ENCODE peak calls at places on chromosomes 7 and 10, in seven cellular contexts. One of them, this sample, is unnamed.

GRCh38 chr10:87505366-87506113 is 847 bp downstream of the MINPP1 start:
- DNase-seq in A172: peak
- DNase-seq in WERI-Rb-1: peak
- DNase-seq in EL: peak
- DNase-seq in CD4-positive, alpha-beta memory T cell: peak
- DNase-seq in DMS153: peak
- DNase-seq in activated T-cell treated with anti-CD3 and anti-CD28 coated beads for 24 hours: peak
- DNase-seq in this sample: peak

GRCh38 chr10:132994371-132994796 is 52.0 kb upstream of the CFAP46 start:
- DNase-seq in EL: no peak
- DNase-seq in CD4-positive, alpha-beta memory T cell: no peak
- DNase-seq in activated T-cell treated with anti-CD3 and anti-CD28 coated beads for 24 hours: no peak
- DNase-seq in DMS153: no peak
- DNase-seq in WERI-Rb-1: no peak
- DNase-seq in A172: no peak
- DNase-seq in this sample: no peak

GRCh38 chr7:67551027-67551426 is 554.4 kb downstream of the TYW1 start:
- DNase-seq in EL: no peak
- DNase-seq in A172: no peak
- DNase-seq in activated T-cell treated with anti-CD3 and anti-CD28 coated beads for 24 hours: no peak
- DNase-seq in WERI-Rb-1: no peak
- DNase-seq in CD4-positive, alpha-beta memory T cell: no peak
- DNase-seq in DMS153: peak
- DNase-seq in this sample: no peak

GRCh38 chr7:45685619-45686240 is 111.6 kb downstream of the ADCY1 start:
- DNase-seq in activated T-cell treated with anti-CD3 and anti-CD28 coated beads for 24 hours: no peak
- DNase-seq in DMS153: no peak
- DNase-seq in CD4-positive, alpha-beta memory T cell: no peak
- DNase-seq in WERI-Rb-1: no peak
- DNase-seq in EL: no peak
- DNase-seq in A172: no peak
- DNase-seq in this sample: no peak

GRCh38 chr7:40604601-40605438 is 470.0 kb downstream of the SUGCT start:
- DNase-seq in DMS153: no peak
- DNase-seq in A172: peak
- DNase-seq in activated T-cell treated with anti-CD3 and anti-CD28 coated beads for 24 hours: no peak
- DNase-seq in CD4-positive, alpha-beta memory T cell: no peak
- DNase-seq in WERI-Rb-1: peak
- DNase-seq in EL: peak
- DNase-seq in this sample: no peak

GRCh38 chr7:128846781-128847444 is 15.7 kb upstream of the ATP6V1F start:
- DNase-seq in EL: no peak
- DNase-seq in DMS153: no peak
- DNase-seq in WERI-Rb-1: no peak
- DNase-seq in CD4-positive, alpha-beta memory T cell: no peak
- DNase-seq in A172: no peak
- DNase-seq in activated T-cell treated with anti-CD3 and anti-CD28 coated beads for 24 hours: no peak
- DNase-seq in this sample: no peak

GRCh38 chr10:110016037-110016436 is 8.3 kb downstream of the ADD3 start:
- DNase-seq in EL: no peak
- DNase-seq in CD4-positive, alpha-beta memory T cell: no peak
- DNase-seq in DMS153: no peak
- DNase-seq in A172: peak
- DNase-seq in WERI-Rb-1: no peak
- DNase-seq in activated T-cell treated with anti-CD3 and anti-CD28 coated beads for 24 hours: no peak
- DNase-seq in this sample: peak

GRCh38 chr10:49171326-49172140 is 16.7 kb downstream of the TMEM273 start:
- DNase-seq in DMS153: no peak
- DNase-seq in activated T-cell treated with anti-CD3 and anti-CD28 coated beads for 24 hours: no peak
- DNase-seq in A172: no peak
- DNase-seq in EL: no peak
- DNase-seq in WERI-Rb-1: no peak
- DNase-seq in CD4-positive, alpha-beta memory T cell: no peak
- DNase-seq in this sample: no peak

GRCh38 chr10:89525556-89525955 is 9.8 kb downstream of the SLC16A12 start:
- DNase-seq in A172: no peak
- DNase-seq in activated T-cell treated with anti-CD3 and anti-CD28 coated beads for 24 hours: no peak
- DNase-seq in WERI-Rb-1: no peak
- DNase-seq in CD4-positive, alpha-beta memory T cell: no peak
- DNase-seq in EL: no peak
- DNase-seq in DMS153: peak
- DNase-seq in this sample: no peak

GRCh38 chr7:21314954-21315353 is 112.9 kb upstream of the SP4 start:
- DNase-seq in CD4-positive, alpha-beta memory T cell: no peak
- DNase-seq in EL: no peak
- DNase-seq in WERI-Rb-1: no peak
- DNase-seq in activated T-cell treated with anti-CD3 and anti-CD28 coated beads for 24 hours: no peak
- DNase-seq in DMS153: no peak
- DNase-seq in A172: no peak
- DNase-seq in this sample: peak

GRCh38 chr10:1360011-1360580 is 303.9 kb downstream of the WDR37 start:
- DNase-seq in A172: no peak
- DNase-seq in activated T-cell treated with anti-CD3 and anti-CD28 coated beads for 24 hours: no peak
- DNase-seq in EL: no peak
- DNase-seq in CD4-positive, alpha-beta memory T cell: no peak
- DNase-seq in WERI-Rb-1: no peak
- DNase-seq in DMS153: no peak
- DNase-seq in this sample: no peak

GRCh38 chr7:4169505-4169904 is 512.6 kb upstream of the FOXK1 start:
- DNase-seq in WERI-Rb-1: no peak
- DNase-seq in CD4-positive, alpha-beta memory T cell: no peak
- DNase-seq in EL: no peak
- DNase-seq in activated T-cell treated with anti-CD3 and anti-CD28 coated beads for 24 hours: no peak
- DNase-seq in A172: peak
- DNase-seq in DMS153: no peak
- DNase-seq in this sample: peak

GRCh38 chr10:119517235-119518141 is 25.0 kb downstream of the RGS10 start:
- DNase-seq in A172: peak
- DNase-seq in EL: peak
- DNase-seq in DMS153: no peak
- DNase-seq in activated T-cell treated with anti-CD3 and anti-CD28 coated beads for 24 hours: peak
- DNase-seq in WERI-Rb-1: no peak
- DNase-seq in CD4-positive, alpha-beta memory T cell: peak
- DNase-seq in this sample: peak

GRCh38 chr7:103123529-103123928 is 25.4 kb downstream of the NAPEPLD start:
- DNase-seq in EL: no peak
- DNase-seq in CD4-positive, alpha-beta memory T cell: no peak
- DNase-seq in activated T-cell treated with anti-CD3 and anti-CD28 coated beads for 24 hours: no peak
- DNase-seq in DMS153: no peak
- DNase-seq in WERI-Rb-1: no peak
- DNase-seq in A172: no peak
- DNase-seq in this sample: no peak

GRCh38 chr10:129932996-129933395 is 31.1 kb downstream of the EBF3 start:
- DNase-seq in WERI-Rb-1: no peak
- DNase-seq in A172: no peak
- DNase-seq in CD4-positive, alpha-beta memory T cell: no peak
- DNase-seq in DMS153: no peak
- DNase-seq in EL: no peak
- DNase-seq in activated T-cell treated with anti-CD3 and anti-CD28 coated beads for 24 hours: no peak
- DNase-seq in this sample: no peak

GRCh38 chr10:133357293-133358151 is at the start of gene FUOM:
- DNase-seq in CD4-positive, alpha-beta memory T cell: peak
- DNase-seq in EL: peak
- DNase-seq in activated T-cell treated with anti-CD3 and anti-CD28 coated beads for 24 hours: peak
- DNase-seq in A172: no peak
- DNase-seq in DMS153: no peak
- DNase-seq in WERI-Rb-1: no peak
- DNase-seq in this sample: peak

GRCh38 chr7:139231513-139232376 is 708 bp downstream of the UBN2 start:
- DNase-seq in CD4-positive, alpha-beta memory T cell: peak
- DNase-seq in WERI-Rb-1: peak
- DNase-seq in DMS153: no peak
- DNase-seq in A172: peak
- DNase-seq in activated T-cell treated with anti-CD3 and anti-CD28 coated beads for 24 hours: peak
- DNase-seq in EL: peak
- DNase-seq in this sample: peak

GRCh38 chr7:50664461-50664922 is 99.3 kb upstream of the DDC start:
- DNase-seq in DMS153: no peak
- DNase-seq in EL: peak
- DNase-seq in A172: peak
- DNase-seq in activated T-cell treated with anti-CD3 and anti-CD28 coated beads for 24 hours: no peak
- DNase-seq in CD4-positive, alpha-beta memory T cell: no peak
- DNase-seq in WERI-Rb-1: no peak
- DNase-seq in this sample: peak

GRCh38 chr7:27897441-27897847 is 157.5 kb downstream of the TAX1BP1 start:
- DNase-seq in CD4-positive, alpha-beta memory T cell: no peak
- DNase-seq in A172: no peak
- DNase-seq in EL: no peak
- DNase-seq in WERI-Rb-1: no peak
- DNase-seq in DMS153: peak
- DNase-seq in activated T-cell treated with anti-CD3 and anti-CD28 coated beads for 24 hours: no peak
- DNase-seq in this sample: no peak

GRCh38 chr7:133853706-133854276 is 273.3 kb upstream of the LRGUK start:
- DNase-seq in CD4-positive, alpha-beta memory T cell: no peak
- DNase-seq in WERI-Rb-1: peak
- DNase-seq in EL: peak
- DNase-seq in activated T-cell treated with anti-CD3 and anti-CD28 coated beads for 24 hours: no peak
- DNase-seq in DMS153: peak
- DNase-seq in A172: peak
- DNase-seq in this sample: peak

GRCh38 chr10:79019961-79020491 is 48.7 kb upstream of the ZMIZ1 start:
- DNase-seq in EL: no peak
- DNase-seq in WERI-Rb-1: no peak
- DNase-seq in A172: no peak
- DNase-seq in DMS153: no peak
- DNase-seq in activated T-cell treated with anti-CD3 and anti-CD28 coated beads for 24 hours: no peak
- DNase-seq in CD4-positive, alpha-beta memory T cell: no peak
- DNase-seq in this sample: no peak

GRCh38 chr7:19427944-19428343 is 280.9 kb downstream of the POLR1F start:
- DNase-seq in EL: no peak
- DNase-seq in activated T-cell treated with anti-CD3 and anti-CD28 coated beads for 24 hours: no peak
- DNase-seq in CD4-positive, alpha-beta memory T cell: no peak
- DNase-seq in DMS153: no peak
- DNase-seq in A172: no peak
- DNase-seq in WERI-Rb-1: no peak
- DNase-seq in this sample: no peak

GRCh38 chr10:51097546-51097945 is 23.3 kb downstream of the PRKG1 start:
- DNase-seq in EL: peak
- DNase-seq in DMS153: no peak
- DNase-seq in A172: no peak
- DNase-seq in WERI-Rb-1: no peak
- DNase-seq in CD4-positive, alpha-beta memory T cell: no peak
- DNase-seq in activated T-cell treated with anti-CD3 and anti-CD28 coated beads for 24 hours: no peak
- DNase-seq in this sample: peak

GRCh38 chr10:69232736-69233135 is 12.6 kb downstream of the HKDC1 start:
- DNase-seq in DMS153: no peak
- DNase-seq in WERI-Rb-1: no peak
- DNase-seq in EL: no peak
- DNase-seq in A172: no peak
- DNase-seq in CD4-positive, alpha-beta memory T cell: peak
- DNase-seq in activated T-cell treated with anti-CD3 and anti-CD28 coated beads for 24 hours: no peak
- DNase-seq in this sample: no peak

GRCh38 chr10:91521444-91521843 is 111.3 kb downstream of the HECTD2 start:
- DNase-seq in A172: no peak
- DNase-seq in DMS153: no peak
- DNase-seq in EL: no peak
- DNase-seq in CD4-positive, alpha-beta memory T cell: no peak
- DNase-seq in WERI-Rb-1: no peak
- DNase-seq in activated T-cell treated with anti-CD3 and anti-CD28 coated beads for 24 hours: no peak
- DNase-seq in this sample: peak

GRCh38 chr7:117372073-117372472 is 49.2 kb upstream of the WNT2 start:
- DNase-seq in DMS153: no peak
- DNase-seq in A172: no peak
- DNase-seq in activated T-cell treated with anti-CD3 and anti-CD28 coated beads for 24 hours: no peak
- DNase-seq in WERI-Rb-1: no peak
- DNase-seq in EL: no peak
- DNase-seq in CD4-positive, alpha-beta memory T cell: no peak
- DNase-seq in this sample: no peak

GRCh38 chr7:157265051-157265450 is 71.8 kb upstream of the DNAJB6 start:
- DNase-seq in A172: no peak
- DNase-seq in CD4-positive, alpha-beta memory T cell: no peak
- DNase-seq in EL: no peak
- DNase-seq in DMS153: no peak
- DNase-seq in activated T-cell treated with anti-CD3 and anti-CD28 coated beads for 24 hours: no peak
- DNase-seq in WERI-Rb-1: no peak
- DNase-seq in this sample: no peak

GRCh38 chr7:156055206-156055822 is 243.1 kb upstream of the SHH start:
- DNase-seq in DMS153: no peak
- DNase-seq in WERI-Rb-1: no peak
- DNase-seq in EL: no peak
- DNase-seq in CD4-positive, alpha-beta memory T cell: no peak
- DNase-seq in activated T-cell treated with anti-CD3 and anti-CD28 coated beads for 24 hours: no peak
- DNase-seq in A172: no peak
- DNase-seq in this sample: peak

GRCh38 chr10:72728462-72728861 is 36.5 kb downstream of the MCU start:
- DNase-seq in DMS153: no peak
- DNase-seq in activated T-cell treated with anti-CD3 and anti-CD28 coated beads for 24 hours: no peak
- DNase-seq in CD4-positive, alpha-beta memory T cell: no peak
- DNase-seq in WERI-Rb-1: no peak
- DNase-seq in A172: no peak
- DNase-seq in EL: no peak
- DNase-seq in this sample: no peak

GRCh38 chr10:60480865-60481563 is 91.3 kb upstream of the ANK3 start:
- DNase-seq in WERI-Rb-1: no peak
- DNase-seq in EL: peak
- DNase-seq in DMS153: no peak
- DNase-seq in CD4-positive, alpha-beta memory T cell: no peak
- DNase-seq in activated T-cell treated with anti-CD3 and anti-CD28 coated beads for 24 hours: no peak
- DNase-seq in A172: peak
- DNase-seq in this sample: peak

This sample was measured in PC-3.